ENCODE peak calls at places on chromosomes 6 and 20, in ten cellular contexts. One of them, this sample, is unnamed.
A peak's percentile ranks its signal among the peaks of the same experiment; 100 is the strongest.

GRCh38 chr6:63795006-63795405 is 159.4 kb downstream of the PHF3 start:
- DNase-seq in transverse colon: no peak
- DNase-seq in A549: no peak
- DNase-seq in fibroblast of lung: no peak
- DNase-seq in endodermal cell: no peak
- DNase-seq in mammary epithelial cell: no peak
- DNase-seq in pancreas: no peak
- DNase-seq in CD8-positive, alpha-beta T cell: no peak
- DNase-seq in heart right ventricle: no peak
- DNase-seq in right cardiac atrium: no peak
- DNase-seq in this sample: no peak

GRCh38 chr20:13870349-13870748 is 85.5 kb downstream of the NDUFAF5 start:
- DNase-seq in heart right ventricle: no peak
- DNase-seq in pancreas: no peak
- DNase-seq in A549: no peak
- DNase-seq in CD8-positive, alpha-beta T cell: no peak
- DNase-seq in right cardiac atrium: no peak
- DNase-seq in mammary epithelial cell: no peak
- DNase-seq in transverse colon: no peak
- DNase-seq in fibroblast of lung: no peak
- DNase-seq in endodermal cell: peak; percentile 74
- DNase-seq in this sample: no peak

GRCh38 chr6:106547053-106547414 is 82.3 kb downstream of the RTN4IP1 start:
- DNase-seq in A549: no peak
- DNase-seq in heart right ventricle: no peak
- DNase-seq in fibroblast of lung: no peak
- DNase-seq in pancreas: no peak
- DNase-seq in transverse colon: no peak
- DNase-seq in endodermal cell: no peak
- DNase-seq in mammary epithelial cell: no peak
- DNase-seq in right cardiac atrium: no peak
- DNase-seq in CD8-positive, alpha-beta T cell: no peak
- DNase-seq in this sample: no peak

GRCh38 chr6:45657243-45657642 is 279.5 kb upstream of the SUPT3H start:
- DNase-seq in endodermal cell: no peak
- DNase-seq in CD8-positive, alpha-beta T cell: no peak
- DNase-seq in mammary epithelial cell: no peak
- DNase-seq in heart right ventricle: no peak
- DNase-seq in fibroblast of lung: peak; percentile 61
- DNase-seq in pancreas: no peak
- DNase-seq in A549: no peak
- DNase-seq in right cardiac atrium: no peak
- DNase-seq in transverse colon: no peak
- DNase-seq in this sample: no peak

GRCh38 chr6:50816115-50816675 is 2.5 kb upstream of the TFAP2B start:
- DNase-seq in endodermal cell: peak; percentile 87
- DNase-seq in right cardiac atrium: peak; percentile 58
- DNase-seq in heart right ventricle: peak; percentile 42
- DNase-seq in pancreas: peak; percentile 80
- DNase-seq in transverse colon: peak; percentile 74
- DNase-seq in A549: peak; percentile 16
- DNase-seq in mammary epithelial cell: peak; percentile 61
- DNase-seq in fibroblast of lung: peak; percentile 74
- DNase-seq in CD8-positive, alpha-beta T cell: peak; percentile 28
- DNase-seq in this sample: peak; percentile 36

GRCh38 chr20:59994697-59995122 is 36.5 kb downstream of the CDH26 start:
- DNase-seq in transverse colon: peak; percentile 26
- DNase-seq in heart right ventricle: peak; percentile 17
- DNase-seq in fibroblast of lung: peak; percentile 18
- DNase-seq in CD8-positive, alpha-beta T cell: no peak
- DNase-seq in mammary epithelial cell: peak; percentile 95
- DNase-seq in right cardiac atrium: peak; percentile 64
- DNase-seq in pancreas: no peak
- DNase-seq in endodermal cell: peak; percentile 97
- DNase-seq in A549: no peak
- DNase-seq in this sample: no peak

GRCh38 chr6:153031335-153031955 is 28.9 kb upstream of the MTRF1L start:
- DNase-seq in CD8-positive, alpha-beta T cell: no peak
- DNase-seq in pancreas: no peak
- DNase-seq in right cardiac atrium: no peak
- DNase-seq in heart right ventricle: no peak
- DNase-seq in transverse colon: no peak
- DNase-seq in A549: peak; percentile 7
- DNase-seq in endodermal cell: no peak
- DNase-seq in fibroblast of lung: peak; percentile 43
- DNase-seq in mammary epithelial cell: peak; percentile 62
- DNase-seq in this sample: no peak

GRCh38 chr6:156413156-156413555 is 364.0 kb upstream of the ARID1B start:
- DNase-seq in pancreas: no peak
- DNase-seq in A549: no peak
- DNase-seq in right cardiac atrium: no peak
- DNase-seq in CD8-positive, alpha-beta T cell: no peak
- DNase-seq in heart right ventricle: no peak
- DNase-seq in transverse colon: no peak
- DNase-seq in endodermal cell: no peak
- DNase-seq in mammary epithelial cell: peak; percentile 10
- DNase-seq in fibroblast of lung: peak; percentile 25
- DNase-seq in this sample: no peak

DNA sequence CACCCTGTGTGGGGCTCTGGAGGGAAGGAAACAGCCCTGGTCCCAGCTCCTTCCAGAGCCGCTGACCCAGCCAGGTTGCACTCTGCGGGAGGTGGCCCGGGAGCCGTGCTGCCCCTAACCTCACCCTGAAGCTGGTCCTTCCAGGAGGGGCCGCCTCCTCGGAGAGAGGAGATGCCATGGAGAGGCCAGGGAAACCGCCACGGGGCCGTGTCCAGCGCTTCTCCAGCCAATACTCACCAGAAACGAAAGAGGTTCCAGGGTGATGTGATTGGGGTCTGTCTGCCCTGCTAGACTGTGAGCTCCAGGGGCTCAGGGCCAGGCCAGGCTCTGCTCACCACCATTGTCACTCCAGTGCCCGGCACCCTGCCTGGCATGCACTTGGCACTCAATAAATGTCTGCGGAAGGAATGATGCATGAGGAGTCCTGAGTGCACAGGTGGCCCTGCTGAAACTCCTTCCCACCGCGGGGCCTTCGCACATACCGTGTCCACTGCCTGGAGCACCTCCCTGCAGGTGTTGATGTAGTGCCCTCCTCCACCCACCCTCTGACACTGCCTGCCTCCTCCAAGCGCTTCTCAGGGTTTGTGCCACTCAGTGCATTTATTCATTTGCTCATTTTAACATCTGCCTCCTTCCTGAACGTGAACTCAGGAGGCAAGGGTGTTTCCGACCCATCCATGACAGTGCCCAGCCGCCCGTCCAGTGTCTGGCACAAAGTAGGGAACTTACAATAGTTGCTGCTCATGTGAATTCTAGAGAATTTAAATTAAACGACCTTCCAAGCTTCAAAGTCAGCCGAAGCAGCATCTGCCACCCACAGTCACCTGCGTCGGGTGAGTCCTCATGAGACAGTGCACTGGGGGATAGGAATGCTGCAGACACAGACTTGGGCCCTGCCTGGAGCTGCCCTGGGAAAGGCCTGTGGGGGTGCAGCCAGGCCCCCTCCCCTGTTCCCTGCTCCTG is 30.3 kb downstream of the RBM38 start:
- DNase-seq in right cardiac atrium: no peak
- DNase-seq in pancreas: no peak
- DNase-seq in CD8-positive, alpha-beta T cell: no peak
- DNase-seq in transverse colon: no peak
- DNase-seq in fibroblast of lung: no peak
- DNase-seq in endodermal cell: no peak
- DNase-seq in heart right ventricle: no peak
- DNase-seq in A549: no peak
- DNase-seq in mammary epithelial cell: no peak
- DNase-seq in this sample: no peak
- H3K27ac ChIP-seq in right cardiac atrium: no peak overlapping the region
- H3K27ac ChIP-seq in pancreas: no peak overlapping the region
- H3K27ac ChIP-seq in CD8-positive, alpha-beta T cell: no peak overlapping the region
- H3K27ac ChIP-seq in transverse colon: no peak overlapping the region
- H3K27ac ChIP-seq in fibroblast of lung: no peak overlapping the region
- H3K27ac ChIP-seq in endodermal cell: no peak overlapping the region
- H3K27ac ChIP-seq in heart right ventricle: no peak overlapping the region
- H3K27ac ChIP-seq in A549: no peak overlapping the region
- H3K27ac ChIP-seq in mammary epithelial cell: no peak overlapping the region
- H3K27ac ChIP-seq in this sample: no peak overlapping the region

GRCh38 chr6:8642854-8643253 is 207.5 kb upstream of the SLC35B3 start:
- DNase-seq in pancreas: no peak
- DNase-seq in transverse colon: no peak
- DNase-seq in A549: no peak
- DNase-seq in fibroblast of lung: no peak
- DNase-seq in mammary epithelial cell: no peak
- DNase-seq in endodermal cell: no peak
- DNase-seq in heart right ventricle: no peak
- DNase-seq in CD8-positive, alpha-beta T cell: no peak
- DNase-seq in right cardiac atrium: no peak
- DNase-seq in this sample: no peak

GRCh38 chr6:8644306-8644705 is 209.0 kb upstream of the SLC35B3 start:
- DNase-seq in heart right ventricle: no peak
- DNase-seq in mammary epithelial cell: no peak
- DNase-seq in CD8-positive, alpha-beta T cell: no peak
- DNase-seq in fibroblast of lung: no peak
- DNase-seq in transverse colon: no peak
- DNase-seq in right cardiac atrium: no peak
- DNase-seq in pancreas: no peak
- DNase-seq in endodermal cell: no peak
- DNase-seq in A549: no peak
- DNase-seq in this sample: no peak

GRCh38 chr6:8642131-8642530 is 206.8 kb upstream of the SLC35B3 start:
- DNase-seq in fibroblast of lung: no peak
- DNase-seq in endodermal cell: no peak
- DNase-seq in A549: no peak
- DNase-seq in heart right ventricle: no peak
- DNase-seq in mammary epithelial cell: no peak
- DNase-seq in right cardiac atrium: no peak
- DNase-seq in CD8-positive, alpha-beta T cell: no peak
- DNase-seq in pancreas: no peak
- DNase-seq in transverse colon: no peak
- DNase-seq in this sample: no peak

GRCh38 chr6:8639928-8640649 is 204.7 kb upstream of the SLC35B3 start:
- DNase-seq in A549: no peak
- DNase-seq in pancreas: no peak
- DNase-seq in heart right ventricle: no peak
- DNase-seq in fibroblast of lung: no peak
- DNase-seq in mammary epithelial cell: no peak
- DNase-seq in transverse colon: no peak
- DNase-seq in CD8-positive, alpha-beta T cell: no peak
- DNase-seq in right cardiac atrium: no peak
- DNase-seq in endodermal cell: no peak
- DNase-seq in this sample: no peak

DNA sequence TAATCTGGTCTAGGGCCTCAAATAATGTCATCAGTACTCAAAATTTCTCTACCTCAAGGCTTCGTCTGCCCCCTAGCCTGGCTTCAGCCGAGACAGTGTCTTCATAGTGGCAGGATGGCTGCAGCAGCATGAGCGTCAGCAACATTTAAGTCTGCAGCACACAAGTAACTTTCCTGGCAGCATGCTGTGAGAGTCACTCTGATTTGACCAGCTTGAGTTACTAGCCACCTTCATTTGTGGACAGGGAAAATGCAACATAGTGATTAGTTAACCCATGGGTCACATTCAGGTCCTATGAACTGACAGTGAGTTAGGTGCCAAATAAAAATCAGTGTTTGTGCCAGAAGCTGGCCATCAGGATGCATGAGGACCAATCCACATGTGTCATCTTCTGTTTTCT is 209.9 kb upstream of the SLC35B3 start:
- DNase-seq in heart right ventricle: no peak
- DNase-seq in transverse colon: no peak
- DNase-seq in endodermal cell: no peak
- DNase-seq in fibroblast of lung: no peak
- DNase-seq in right cardiac atrium: no peak
- DNase-seq in mammary epithelial cell: no peak
- DNase-seq in A549: no peak
- DNase-seq in CD8-positive, alpha-beta T cell: no peak
- DNase-seq in pancreas: no peak
- DNase-seq in this sample: no peak
- H3K27ac ChIP-seq in heart right ventricle: no peak overlapping the region
- H3K27ac ChIP-seq in transverse colon: no peak overlapping the region
- H3K27ac ChIP-seq in endodermal cell: no peak overlapping the region
- H3K27ac ChIP-seq in fibroblast of lung: no peak overlapping the region
- H3K27ac ChIP-seq in right cardiac atrium: no peak overlapping the region
- H3K27ac ChIP-seq in mammary epithelial cell: no peak overlapping the region
- H3K27ac ChIP-seq in A549: no peak overlapping the region
- H3K27ac ChIP-seq in CD8-positive, alpha-beta T cell: no peak overlapping the region
- H3K27ac ChIP-seq in pancreas: no peak overlapping the region
- H3K27ac ChIP-seq in this sample: no peak overlapping the region

DNA sequence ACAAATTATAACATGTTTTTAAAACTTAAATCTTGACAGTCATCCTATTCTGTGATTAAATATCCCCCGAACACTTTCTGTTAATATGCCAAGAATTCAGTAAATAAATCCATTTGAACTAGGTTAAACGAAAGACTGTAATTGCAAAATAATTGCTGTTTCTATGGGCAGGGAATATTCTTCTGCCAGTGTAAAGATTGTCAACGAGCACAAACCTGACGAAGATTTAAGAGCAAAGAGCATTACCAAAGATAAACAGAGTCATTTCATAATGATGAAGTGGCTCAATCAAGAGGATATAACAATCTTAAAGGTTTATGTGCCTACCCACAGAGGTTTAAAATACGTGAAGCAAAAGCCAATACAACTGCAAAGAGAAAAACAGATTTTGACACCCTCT is 76.3 kb upstream of the ADGRG6 start:
- DNase-seq in endodermal cell: no peak
- DNase-seq in CD8-positive, alpha-beta T cell: no peak
- DNase-seq in heart right ventricle: no peak
- DNase-seq in mammary epithelial cell: no peak
- DNase-seq in pancreas: no peak
- DNase-seq in fibroblast of lung: no peak
- DNase-seq in transverse colon: no peak
- DNase-seq in right cardiac atrium: no peak
- DNase-seq in A549: no peak
- DNase-seq in this sample: no peak
- H3K27ac ChIP-seq in endodermal cell: no peak overlapping the region
- H3K27ac ChIP-seq in CD8-positive, alpha-beta T cell: no peak overlapping the region
- H3K27ac ChIP-seq in heart right ventricle: no peak overlapping the region
- H3K27ac ChIP-seq in mammary epithelial cell: no peak overlapping the region
- H3K27ac ChIP-seq in pancreas: no peak overlapping the region
- H3K27ac ChIP-seq in fibroblast of lung: no peak overlapping the region
- H3K27ac ChIP-seq in transverse colon: no peak overlapping the region
- H3K27ac ChIP-seq in right cardiac atrium: no peak overlapping the region
- H3K27ac ChIP-seq in A549: no peak overlapping the region
- H3K27ac ChIP-seq in this sample: no peak overlapping the region

DNA sequence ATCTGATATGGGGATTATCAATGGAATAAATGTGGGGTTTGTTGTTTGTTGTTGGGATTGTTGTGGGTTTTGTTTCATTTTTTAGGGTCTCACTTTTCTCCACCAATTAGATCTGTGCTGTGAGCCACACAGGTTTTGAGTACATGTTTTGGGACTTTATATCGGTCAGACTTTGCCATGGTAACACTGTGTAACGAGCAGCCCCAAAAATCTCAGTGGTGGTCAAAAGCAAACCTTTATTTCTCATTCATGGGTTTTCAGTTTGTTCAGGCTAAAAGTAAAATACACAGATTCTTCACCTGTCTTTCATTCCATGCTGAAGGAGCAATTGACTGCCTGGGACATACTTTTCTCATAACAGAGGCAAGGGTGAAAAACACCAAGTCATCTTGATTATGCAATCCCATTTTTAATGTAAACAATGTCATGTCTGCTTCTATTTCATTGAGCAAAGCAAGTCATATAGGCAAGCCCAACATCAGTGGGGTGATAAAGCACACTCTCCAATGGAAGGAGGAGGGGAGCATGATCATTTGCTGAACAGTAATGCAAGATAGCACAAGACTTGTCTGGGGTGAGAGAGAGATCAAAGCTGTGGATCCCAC is 101.1 kb upstream of the PLCB4 start:
- DNase-seq in CD8-positive, alpha-beta T cell: no peak
- DNase-seq in fibroblast of lung: peak; percentile 24
- DNase-seq in transverse colon: no peak
- DNase-seq in endodermal cell: no peak
- DNase-seq in A549: no peak
- DNase-seq in mammary epithelial cell: no peak
- DNase-seq in heart right ventricle: no peak
- DNase-seq in right cardiac atrium: no peak
- DNase-seq in pancreas: no peak
- DNase-seq in this sample: no peak
- H3K27ac ChIP-seq in CD8-positive, alpha-beta T cell: no peak overlapping the region
- H3K27ac ChIP-seq in fibroblast of lung: no peak overlapping the region
- H3K27ac ChIP-seq in transverse colon: peak overlapping the region; percentile 63
- H3K27ac ChIP-seq in endodermal cell: no peak overlapping the region
- H3K27ac ChIP-seq in A549: no peak overlapping the region
- H3K27ac ChIP-seq in mammary epithelial cell: no peak overlapping the region
- H3K27ac ChIP-seq in heart right ventricle: no peak overlapping the region
- H3K27ac ChIP-seq in right cardiac atrium: no peak overlapping the region
- H3K27ac ChIP-seq in pancreas: no peak overlapping the region
- H3K27ac ChIP-seq in this sample: no peak overlapping the region